ENCODE peak calls at places on chromosomes 16 and 17, in five cellular contexts. N is breast epithelium, M is suprapubic skin, R is transverse colon, Q is IMR-90. X is an unnamed sample. For H3K27me3, the result is how much of the 10 kb centered on the place peaks cover.

GRCh38 chr17:48545022-48545376 is at the start of gene HOXB2:
- DNase-seq in N (no peak), M (no peak), R (no peak), Q (peak), X (no peak)

GRCh38 chr17:50079334-50080095 is 15.6 kb upstream of the PDK2 start:
- DNase-seq in N (no peak), M (no peak), R (peak), Q (no peak), X (no peak)

GRCh38 chr16:21104124-21104860 is 46.4 kb downstream of the DNAH3 start:
- DNase-seq in N (no peak), M (no peak), R (no peak), Q (peak), X (no peak)

GRCh38 chr17:37824534-37825485 is 80.0 kb upstream of the HNF1B start:
- DNase-seq in N (no peak), M (no peak), R (no peak), Q (peak), X (no peak)

GRCh38 chr16:12319464-12320030 is 343.0 kb downstream of the SNX29 start:
- DNase-seq in N (no peak), M (no peak), R (no peak), Q (no peak), X (no peak)

GRCh38 chr17:80604007-80604728 is 59.5 kb downstream of the RPTOR start:
- DNase-seq in N (no peak), M (no peak), R (no peak), Q (no peak), X (no peak)

GRCh38 chr17:238071-238963 is 56.9 kb upstream of the DOC2B start:
- DNase-seq in N (no peak), M (peak), R (peak), Q (no peak), X (no peak)

GRCh38 chr17:80086081-80086480 is 15.3 kb upstream of the GAA start:
- DNase-seq in N (no peak), M (no peak), R (no peak), Q (no peak), X (no peak)

GRCh38 chr17:77222356-77222755 is 81.6 kb downstream of the SEC14L1 start:
- DNase-seq in N (no peak), M (no peak), R (no peak), Q (no peak), X (no peak)

GRCh38 chr17:74785096-74785980 is 9.2 kb upstream of the NAT9 start:
- DNase-seq in N (no peak), M (no peak), R (no peak), Q (no peak), X (no peak)

GRCh38 chr16:78278047-78278446 is 178.6 kb downstream of the WWOX start:
- DNase-seq in N (no peak), M (no peak), R (no peak), Q (no peak), X (no peak)
- H3K4me3 ChIP-seq in N (no peak), M (no peak), R (no peak), Q (no peak), X (no peak)

GRCh38 chr16:572865-573650 is 3.3 kb downstream of the PIGQ start:
- DNase-seq in N (no peak), M (no peak), R (no peak), Q (no peak), X (no peak)

GRCh38 chr16:566475-567361 is at the start of gene NHLRC4:
- DNase-seq in N (no peak), M (no peak), R (peak), Q (peak), X (peak)

GRCh38 chr16:567362-568256 is 804 bp downstream of the NHLRC4 start:
- DNase-seq in N (no peak), M (no peak), R (no peak), Q (no peak), X (no peak)

GRCh38 chr16:568401-569258 is 1.1 kb upstream of the PIGQ start:
- DNase-seq in N (no peak), M (no peak), R (peak), Q (no peak), X (no peak)

DNA sequence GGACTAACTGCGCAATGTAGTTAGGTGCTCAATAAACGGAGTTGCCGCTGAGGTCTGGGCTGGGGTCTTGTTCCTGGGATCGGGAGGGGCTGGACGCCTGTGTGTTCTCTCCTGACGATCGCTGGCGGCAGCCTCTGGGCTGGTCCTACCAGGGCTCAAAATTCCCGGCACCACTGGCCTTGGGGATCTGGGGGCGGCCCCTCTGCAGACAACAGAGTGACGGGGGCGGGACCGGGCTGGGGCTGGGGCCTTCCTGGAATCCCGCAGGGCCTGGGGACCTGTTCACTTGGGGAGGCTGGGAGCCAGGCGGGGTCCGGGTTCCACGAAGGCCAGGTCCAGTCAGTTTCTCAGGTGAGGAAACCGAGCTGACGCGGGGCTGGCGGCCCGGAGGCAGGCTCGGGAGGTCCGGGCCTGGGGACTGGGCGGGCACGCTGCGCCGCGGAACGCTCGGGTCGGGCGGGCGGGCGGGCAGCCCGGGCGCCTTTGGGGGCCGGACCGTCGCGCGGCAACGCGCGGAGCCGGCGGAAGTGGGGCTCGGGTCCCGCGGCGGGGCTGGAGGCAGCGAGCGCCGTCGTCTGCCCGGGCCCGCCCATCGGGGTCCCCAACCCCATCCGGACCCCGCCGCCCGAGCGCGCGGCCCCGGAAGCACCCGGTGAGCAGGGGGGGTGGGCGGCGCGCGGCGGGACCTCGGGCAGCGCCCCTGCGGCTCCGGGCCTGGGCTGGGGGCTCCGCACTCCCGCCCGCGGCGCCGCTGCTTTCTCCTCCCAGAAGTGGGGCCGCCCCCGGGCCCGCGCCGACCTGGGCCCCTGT is at the start of gene PIGQ:
- DNase-seq in N (peak), M (peak), R (peak), Q (peak), X (peak)
- TF ChIP-seq POLR2A in N (no peak), M (no peak), R (no peak), Q (no peak), X (no peak)

GRCh38 chr17:11997147-11997971 is at the start of gene ZNF18:
- DNase-seq in N (peak), M (peak), R (peak), Q (peak), X (peak)
- H3K27me3 ChIP-seq in N (under half), M (under half), R (under half), Q (under half), X (under half)

GRCh38 chr16:89828870-89829629 is 775 bp downstream of the SPIRE2 start:
- DNase-seq in N (no peak), M (no peak), R (no peak), Q (no peak), X (no peak)
- H3K4me3 ChIP-seq in N (peak), M (peak), R (peak), Q (peak), X (no peak)

GRCh38 chr16:69307856-69308255 is 3.3 kb upstream of the VPS4A start:
- DNase-seq in N (no peak), M (no peak), R (no peak), Q (no peak), X (no peak)

GRCh38 chr16:69302301-69302700 is 8.8 kb upstream of the VPS4A start:
- DNase-seq in N (no peak), M (no peak), R (no peak), Q (no peak), X (no peak)

GRCh38 chr16:69307091-69307490 is 4.1 kb upstream of the VPS4A start:
- DNase-seq in N (no peak), M (no peak), R (no peak), Q (no peak), X (no peak)

GRCh38 chr16:69309316-69309715 is 1.8 kb upstream of the VPS4A start:
- DNase-seq in N (no peak), M (no peak), R (no peak), Q (no peak), X (no peak)

GRCh38 chr16:69306031-69306430 is 5.1 kb upstream of the VPS4A start:
- DNase-seq in N (no peak), M (no peak), R (no peak), Q (no peak), X (no peak)
- TF ChIP-seq POLR2A in N (no peak), M (no peak), R (no peak), Q (no peak), X (no peak)